ENCODE peak calls at places on chromosome 5, in nine cellular contexts. Q is endothelial cell; F is fibroblast of the aortic adventitia; Y is cardiac fibroblast; L is CD8-positive, alpha-beta T cell; J is A549; S is Peyer's patch; C is upper lobe of left lung; N is WTC11. B is an unnamed sample.

GRCh38 chr5:127517110-127517479 is 345 bp upstream of the PRRC1 start:
- DNase-seq in F (no peak), Q (no peak), J (peak), Y (no peak), N (no peak), C (no peak), S (no peak), L (no peak), B (no peak)

GRCh38 chr5:107464876-107465275 is 205.9 kb downstream of the EFNA5 start:
- DNase-seq in Q (no peak), S (no peak), C (no peak), L (no peak), F (no peak), J (no peak), N (no peak), Y (no peak), B (no peak)

GRCh38 chr5:66689522-66690220 is 93.5 kb downstream of the MAST4 start:
- DNase-seq in Y (no peak), C (no peak), F (no peak), J (no peak), S (no peak), L (no peak), N (no peak), Q (no peak), B (no peak)

GRCh38 chr5:103414598-103414997 is 148.0 kb downstream of the NUDT12 start:
- DNase-seq in L (no peak), F (no peak), J (no peak), S (no peak), N (no peak), Q (no peak), C (no peak), Y (no peak), B (no peak)

GRCh38 chr5:73764996-73765395 is 139.0 kb downstream of the ARHGEF28 start:
- DNase-seq in Y (no peak), Q (no peak), L (no peak), J (no peak), S (no peak), C (no peak), N (no peak), F (no peak), B (no peak)

GRCh38 chr5:75616961-75617660 is 5.9 kb downstream of the ANKDD1B start:
- DNase-seq in C (no peak), J (no peak), N (no peak), Y (peak), F (peak), L (no peak), S (no peak), Q (no peak), B (no peak)

GRCh38 chr5:39560730-39561129 is 135.9 kb upstream of the DAB2 start:
- DNase-seq in C (no peak), Y (no peak), L (no peak), F (no peak), J (no peak), Q (no peak), S (no peak), N (no peak), B (no peak)

GRCh38 chr5:132011561-132012384 is at the start of gene ACSL6:
- DNase-seq in S (peak), Q (peak), N (peak), Y (no peak), L (peak), C (peak), J (peak), F (no peak), B (peak)

GRCh38 chr5:1563617-1564181 is 39.9 kb upstream of the LPCAT1 start:
- DNase-seq in C (no peak), N (no peak), Q (no peak), L (no peak), S (no peak), J (no peak), Y (no peak), F (no peak), B (no peak)

GRCh38 chr5:132662925-132663770 is 5.2 kb downstream of the IL13 start:
- DNase-seq in Q (no peak), J (no peak), L (no peak), F (no peak), S (no peak), Y (no peak), N (no peak), C (no peak), B (no peak)

GRCh38 chr5:137708796-137709559 is 26.9 kb downstream of the KLHL3 start:
- DNase-seq in Q (no peak), N (no peak), Y (no peak), C (no peak), J (no peak), L (no peak), F (no peak), S (no peak), B (no peak)

GRCh38 chr5:75510836-75511434 is 494 bp downstream of the CERT1 start:
- DNase-seq in C (peak), J (peak), L (peak), Y (peak), Q (peak), F (no peak), N (peak), S (peak), B (peak)

GRCh38 chr5:61306531-61307195 is 25.4 kb upstream of the ZSWIM6 start:
- DNase-seq in C (no peak), L (no peak), Y (peak), N (no peak), F (peak), Q (no peak), S (no peak), J (no peak), B (no peak)

GRCh38 chr5:83653669-83654068 is 67.0 kb downstream of the HAPLN1 start:
- DNase-seq in C (no peak), Y (peak), L (no peak), F (no peak), S (no peak), N (no peak), J (no peak), Q (no peak), B (no peak)

GRCh38 chr5:154444559-154445421 is 1.0 kb upstream of the SAP30L start:
- DNase-seq in Q (peak), J (peak), S (peak), L (peak), C (peak), F (no peak), N (peak), Y (no peak), B (peak)

GRCh38 chr5:132365213-132365612 is 4.3 kb upstream of the SLC22A5 start:
- DNase-seq in S (no peak), F (peak), C (no peak), N (no peak), L (no peak), Q (no peak), J (peak), Y (peak), B (no peak)

GRCh38 chr5:3842591-3842990 is 247.0 kb downstream of the IRX1 start:
- DNase-seq in N (no peak), C (no peak), F (no peak), L (no peak), S (no peak), Q (no peak), Y (no peak), J (no peak), B (no peak)

GRCh38 chr5:73030995-73031394 is 75.2 kb downstream of the FCHO2 start:
- DNase-seq in L (no peak), Q (no peak), S (no peak), F (peak), Y (peak), N (no peak), J (peak), C (no peak), B (no peak)

GRCh38 chr5:170287532-170287931 is 10.0 kb downstream of the LCP2 start:
- DNase-seq in Q (no peak), J (no peak), S (no peak), Y (peak), L (no peak), C (no peak), F (no peak), N (no peak), B (no peak)

GRCh38 chr5:163565931-163566608 is 60.7 kb downstream of the MAT2B start:
- DNase-seq in C (peak), S (peak), J (no peak), Q (peak), F (peak), L (peak), Y (peak), N (peak), B (no peak)

GRCh38 chr5:7608772-7609171 is 212.8 kb downstream of the ADCY2 start:
- DNase-seq in N (no peak), J (no peak), L (no peak), C (no peak), Y (no peak), S (no peak), F (no peak), Q (no peak), B (no peak)

GRCh38 chr5:175680463-175680862 is 22.6 kb downstream of the HRH2 start:
- DNase-seq in Q (no peak), Y (no peak), F (no peak), N (no peak), S (no peak), C (no peak), J (no peak), L (no peak), B (no peak)

GRCh38 chr5:61993446-61994017 is 312.5 kb upstream of the KIF2A start:
- DNase-seq in S (no peak), C (no peak), J (no peak), Q (no peak), N (no peak), L (no peak), Y (no peak), F (no peak), B (no peak)

GRCh38 chr5:109947667-109948066 is 257.9 kb downstream of the MAN2A1 start:
- DNase-seq in Q (no peak), S (no peak), F (no peak), L (no peak), J (no peak), Y (no peak), C (no peak), N (no peak), B (no peak)

GRCh38 chr5:30581198-30581925 is 612.1 kb upstream of the CDH6 start:
- DNase-seq in Y (no peak), S (no peak), F (no peak), C (no peak), N (no peak), Q (no peak), L (no peak), J (no peak), B (no peak)

GRCh38 chr5:133848306-133848924 is 120.0 kb downstream of the C5orf15 start:
- DNase-seq in J (no peak), C (no peak), S (no peak), F (no peak), Y (no peak), Q (no peak), N (no peak), L (no peak), B (no peak)

GRCh38 chr5:178187014-178187413 is at the start of gene GMCL2:
- DNase-seq in C (peak), F (no peak), L (no peak), S (no peak), Y (no peak), J (no peak), N (no peak), Q (no peak), B (no peak)

DNA sequence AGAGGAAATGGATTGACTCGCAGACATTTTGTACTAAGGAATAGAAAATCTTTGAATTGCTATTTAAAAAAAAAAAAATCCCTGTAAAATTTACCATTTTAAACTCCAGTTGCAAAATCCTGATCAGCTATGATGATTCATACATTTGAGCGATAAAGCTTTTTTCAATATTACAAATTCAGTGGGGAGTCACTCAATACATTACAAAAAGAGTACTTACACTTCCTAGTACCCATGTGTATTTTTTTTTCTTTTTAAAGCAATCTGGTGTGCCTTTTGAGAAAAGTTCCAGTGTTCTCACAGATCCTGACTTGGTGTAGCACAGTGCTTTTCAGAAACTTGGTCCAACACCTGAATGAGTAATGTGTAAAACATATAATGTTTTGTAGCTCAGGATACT is 54.3 kb downstream of the PIK3R1 start:
- DNase-seq in F (no peak), L (no peak), Y (no peak), N (no peak), Q (no peak), C (no peak), J (no peak), S (no peak), B (no peak)
- TF ChIP-seq CTCF in F (no peak), L (no peak), Y (no peak), N (no peak), Q (no peak), C (no peak), J (no peak), S (no peak), B (no peak)

GRCh38 chr5:77366717-77367500 is 125.2 kb downstream of the WDR41 start:
- DNase-seq in Y (no peak), J (no peak), C (no peak), F (no peak), N (peak), L (no peak), Q (no peak), S (no peak), B (no peak)
- TF ChIP-seq CTCF in Y (no peak), J (no peak), C (no peak), F (peak), N (peak), L (no peak), Q (no peak), S (no peak), B (no peak)

GRCh38 chr5:16346380-16346779 is 119.2 kb downstream of the ZNF622 start:
- DNase-seq in L (no peak), N (no peak), Q (no peak), F (no peak), S (no peak), Y (no peak), J (no peak), C (no peak), B (no peak)

GRCh38 chr5:16350816-16351215 is 114.8 kb downstream of the ZNF622 start:
- DNase-seq in F (no peak), N (no peak), Y (no peak), S (no peak), J (no peak), L (no peak), C (no peak), Q (no peak), B (no peak)

DNA sequence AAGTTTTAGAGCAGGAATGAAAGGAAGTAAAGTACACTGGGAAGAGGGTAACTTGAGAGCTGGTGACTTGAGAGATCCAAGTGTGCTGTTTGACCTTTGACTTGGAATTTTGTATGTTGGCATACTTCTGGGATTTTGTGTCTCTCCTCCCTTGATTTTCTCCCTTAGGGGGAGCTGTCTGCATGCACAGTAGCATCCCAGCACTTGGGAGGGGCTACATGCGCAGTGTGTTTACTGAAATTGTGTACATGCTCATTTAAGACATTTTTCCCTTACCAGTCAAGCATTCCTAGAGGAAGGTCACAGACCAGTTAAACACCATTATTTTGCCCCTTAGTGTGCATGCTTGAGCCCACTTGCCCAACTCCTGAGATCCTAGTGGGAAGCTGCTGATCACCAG is 120.1 kb downstream of the ZNF622 start:
- DNase-seq in S (no peak), J (no peak), Y (no peak), C (no peak), L (no peak), N (no peak), Q (no peak), F (no peak), B (no peak)
- TF ChIP-seq CTCF in S (no peak), J (no peak), Y (no peak), C (no peak), L (no peak), N (no peak), Q (no peak), F (no peak), B (no peak)

GRCh38 chr5:146002491-146002890 is 66.1 kb downstream of the SH3RF2 start:
- DNase-seq in L (no peak), S (no peak), Y (no peak), Q (no peak), F (no peak), C (peak), N (no peak), J (no peak), B (no peak)

GRCh38 chr5:145999208-145999607 is 62.8 kb downstream of the SH3RF2 start:
- DNase-seq in C (no peak), Q (no peak), S (no peak), L (no peak), F (no peak), Y (no peak), J (no peak), N (no peak), B (no peak)

GRCh38 chr5:146003852-146004251 is 67.5 kb downstream of the SH3RF2 start:
- DNase-seq in S (no peak), C (no peak), F (no peak), Y (no peak), N (no peak), Q (no peak), L (no peak), J (no peak), B (no peak)

GRCh38 chr5:146001544-146002185 is 65.3 kb downstream of the SH3RF2 start:
- DNase-seq in S (no peak), L (no peak), F (peak), Q (no peak), N (no peak), C (no peak), Y (no peak), J (no peak), B (no peak)

GRCh38 chr5:146000072-146000471 is 63.7 kb downstream of the SH3RF2 start:
- DNase-seq in Q (no peak), N (no peak), J (no peak), L (no peak), S (no peak), C (peak), Y (no peak), F (no peak), B (no peak)
- TF ChIP-seq CTCF in Q (no peak), N (no peak), J (no peak), L (no peak), S (no peak), C (no peak), Y (no peak), F (no peak), B (no peak)

DNA sequence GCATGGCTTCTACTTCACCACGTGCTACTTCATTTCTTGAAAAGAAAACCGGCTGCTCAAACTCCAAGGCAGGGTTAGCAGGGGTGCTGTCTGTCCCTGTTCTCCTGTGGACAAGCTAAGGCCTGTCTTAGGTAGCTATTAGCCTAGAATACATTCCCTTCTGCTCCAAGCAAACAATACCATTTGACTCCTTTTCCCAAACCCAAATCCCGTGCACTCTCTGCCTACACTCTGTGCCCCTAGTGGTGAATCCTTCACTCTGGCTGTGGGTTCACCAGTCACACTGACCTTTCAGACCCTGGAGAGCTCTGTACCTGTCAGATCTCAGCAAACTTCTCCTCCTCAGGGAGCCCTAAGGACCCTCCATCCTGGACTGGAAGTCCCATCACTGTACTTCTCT is 211.6 kb downstream of the SLIT3 start:
- DNase-seq in N (no peak), J (no peak), Q (no peak), F (no peak), S (no peak), Y (no peak), C (no peak), L (no peak), B (no peak)
- TF ChIP-seq CTCF in N (no peak), J (no peak), Q (peak), F (no peak), S (no peak), Y (no peak), C (no peak), L (no peak), B (no peak)

GRCh38 chr5:168292783-168293696 is 1.6 kb downstream of the WWC1 start:
- DNase-seq in C (peak), N (peak), S (no peak), Y (no peak), J (no peak), F (no peak), Q (no peak), L (no peak), B (no peak)

GRCh38 chr5:168291961-168292782 is 727 bp downstream of the WWC1 start:
- DNase-seq in Y (peak), S (peak), Q (peak), L (no peak), N (peak), C (no peak), J (no peak), F (no peak), B (no peak)

GRCh38 chr5:168288349-168289245 is 2.8 kb upstream of the WWC1 start:
- DNase-seq in F (no peak), Q (no peak), Y (no peak), J (no peak), N (no peak), L (no peak), C (peak), S (peak), B (no peak)

GRCh38 chr5:168290902-168291280 is 554 bp upstream of the WWC1 start:
- DNase-seq in C (no peak), J (no peak), L (no peak), N (no peak), Y (no peak), Q (no peak), S (no peak), F (no peak), B (no peak)

GRCh38 chr5:168291281-168291960 is at the start of gene WWC1:
- DNase-seq in S (peak), Y (peak), N (peak), C (peak), L (peak), Q (peak), F (no peak), J (peak), B (peak)
- TF ChIP-seq CTCF in S (peak), Y (no peak), N (no peak), C (peak), L (no peak), Q (no peak), F (no peak), J (peak), B (no peak)

GRCh38 chr5:55191165-55191564 is 18.2 kb upstream of the CDC20B start:
- DNase-seq in C (no peak), J (no peak), Y (no peak), Q (no peak), F (no peak), S (no peak), L (no peak), N (no peak), B (no peak)

GRCh38 chr5:55188656-55189380 is 15.8 kb upstream of the CDC20B start:
- DNase-seq in S (no peak), C (no peak), F (no peak), L (no peak), N (no peak), J (no peak), Y (no peak), Q (no peak), B (no peak)

GRCh38 chr5:55187370-55187769 is 14.4 kb upstream of the CDC20B start:
- DNase-seq in Y (peak), F (no peak), J (no peak), L (no peak), N (no peak), C (no peak), Q (no peak), S (no peak), B (no peak)
- TF ChIP-seq CTCF in Y (peak), F (peak), J (peak), L (no peak), N (no peak), C (peak), Q (no peak), S (no peak), B (no peak)

GRCh38 chr5:144142826-144143167 is 27.7 kb downstream of the YIPF5 start:
- DNase-seq in L (no peak), N (no peak), F (no peak), Q (no peak), Y (no peak), J (no peak), S (no peak), C (no peak), B (no peak)

GRCh38 chr5:144142030-144142825 is 28.2 kb downstream of the YIPF5 start:
- DNase-seq in S (no peak), F (peak), Y (peak), Q (no peak), L (no peak), C (no peak), J (peak), N (no peak), B (no peak)

GRCh38 chr5:144143625-144144024 is 26.8 kb downstream of the YIPF5 start:
- DNase-seq in F (no peak), S (no peak), J (no peak), N (no peak), Y (no peak), Q (no peak), C (no peak), L (no peak), B (no peak)

GRCh38 chr5:144141581-144141980 is 28.9 kb downstream of the YIPF5 start:
- DNase-seq in F (no peak), C (no peak), Q (no peak), Y (no peak), N (no peak), L (no peak), J (no peak), S (no peak), B (no peak)

DNA sequence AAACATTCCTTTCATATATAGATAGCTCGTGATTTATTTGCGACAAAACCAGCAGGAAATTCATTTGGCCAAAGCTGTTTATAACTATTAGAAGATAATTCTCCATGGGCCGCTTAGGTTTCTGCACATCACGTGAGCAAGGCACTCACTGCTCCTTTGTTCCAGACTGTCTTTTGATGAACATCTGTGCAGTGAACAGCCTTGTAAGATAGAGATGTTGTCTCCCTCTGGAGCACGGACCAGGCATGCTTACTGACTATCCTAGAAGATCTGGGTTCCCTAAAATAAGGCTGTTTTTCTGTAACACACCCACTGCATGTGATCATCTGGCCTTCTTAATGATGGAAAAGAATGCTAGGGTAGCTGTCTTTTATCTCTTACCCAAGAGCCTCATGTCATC is 30.9 kb downstream of the YIPF5 start:
- DNase-seq in J (no peak), N (no peak), Y (peak), C (no peak), L (no peak), S (no peak), Q (no peak), F (peak), B (no peak)
- TF ChIP-seq CTCF in J (no peak), N (no peak), Y (peak), C (no peak), L (no peak), S (no peak), Q (no peak), F (peak), B (no peak)

B was measured in natural killer cell.